ENCODE peak calls at places on chromosomes 12 and 14, in eight cellular contexts. E is RPMI7951, Z is kidney tubule cell, S is activated B cell treated with CpG ODN at 0.5 μM for 24 hours, N is activated T-cell treated with anti-CD3 and anti-CD28 coated beads for 1 hour, G is Calu3, B is HTR-8/SVneo, W is C1 segment of cervical spinal cord. Q is an unnamed sample.

GRCh38 chr14:87864356-87865230 is 128.4 kb downstream of the GALC start:
- DNase-seq in E (no peak), Z (peak), S (no peak), N (no peak), G (no peak), B (no peak), W (no peak), Q (no peak)

GRCh38 chr14:99899578-99900178 is 106.5 kb downstream of the EML1 start:
- DNase-seq in E (peak), Z (peak), S (no peak), N (no peak), G (no peak), B (no peak), W (no peak), Q (no peak)

GRCh38 chr14:21090194-21090939 is 8.1 kb downstream of the ZNF219 start:
- DNase-seq in E (no peak), Z (no peak), S (no peak), N (no peak), G (no peak), B (no peak), W (no peak), Q (no peak)

GRCh38 chr12:50185975-50186663 is 18.9 kb upstream of the CERS5 start:
- DNase-seq in E (peak), Z (peak), S (no peak), N (no peak), G (no peak), B (no peak), W (no peak), Q (no peak)

GRCh38 chr14:85443001-85443400 is 86.9 kb upstream of the FLRT2 start:
- DNase-seq in E (no peak), Z (peak), S (no peak), N (no peak), G (no peak), B (no peak), W (no peak), Q (no peak)

GRCh38 chr12:2281446-2281845 is 228.7 kb downstream of the CACNA1C start:
- DNase-seq in E (no peak), Z (no peak), S (no peak), N (no peak), G (no peak), B (no peak), W (no peak), Q (no peak)

GRCh38 chr14:23434488-23435219 is 806 bp downstream of the MYH7 start:
- DNase-seq in E (no peak), Z (no peak), S (no peak), N (no peak), G (no peak), B (no peak), W (no peak), Q (no peak)

GRCh38 chr12:56119361-56119796 is 1.3 kb downstream of the ZC3H10 start:
- DNase-seq in E (peak), Z (peak), S (no peak), N (peak), G (peak), B (peak), W (peak), Q (no peak)

GRCh38 chr12:21526053-21526452 is at the start of gene SPX:
- DNase-seq in E (no peak), Z (peak), S (no peak), N (no peak), G (no peak), B (peak), W (no peak), Q (no peak)

GRCh38 chr14:87483651-87484260 is 509.2 kb downstream of the GALC start:
- DNase-seq in E (no peak), Z (peak), S (no peak), N (no peak), G (no peak), B (no peak), W (no peak), Q (no peak)

GRCh38 chr12:14244876-14245669 is 120.4 kb upstream of the ATF7IP start:
- DNase-seq in E (no peak), Z (no peak), S (no peak), N (no peak), G (no peak), B (no peak), W (no peak), Q (no peak)

GRCh38 chr12:109458771-109459208 is 18.3 kb downstream of the KCTD10 start:
- DNase-seq in E (no peak), Z (no peak), S (no peak), N (no peak), G (no peak), B (no peak), W (no peak), Q (no peak)

GRCh38 chr12:6376965-6377666 is 1.8 kb upstream of the SCNN1A start:
- DNase-seq in E (no peak), Z (no peak), S (no peak), N (no peak), G (no peak), B (no peak), W (no peak), Q (no peak)